ENCODE peak calls at places on chromosomes 7 and 10, in nine cellular contexts. E is colonic mucosa, K is astrocyte, C is tibial artery, R is fibroblast of the aortic adventitia, T is activated B cell treated with CpG ODN at 0.5 μM for 24 hours, U is foreskin fibroblast, A is WERI-Rb-1, N is AG09309. L is an unnamed sample.

GRCh38 chr7:3955751-3956696 is 655.0 kb downstream of the SDK1 start:
- DNase-seq in E (no peak), K (peak), C (no peak), R (no peak), T (no peak), U (peak), A (no peak), N (no peak), L (no peak)

GRCh38 chr7:104089622-104090021 is 100.2 kb upstream of the RELN start:
- DNase-seq in E (no peak), K (no peak), C (no peak), R (no peak), T (no peak), U (no peak), A (no peak), N (no peak), L (no peak)

GRCh38 chr7:116561697-116562483 is 37.1 kb downstream of the CAV1 start:
- DNase-seq in E (no peak), K (peak), C (peak), R (peak), T (no peak), U (no peak), A (no peak), N (no peak), L (no peak)

GRCh38 chr10:27356738-27357137 is 116.1 kb upstream of the ACBD5 start:
- DNase-seq in E (no peak), K (no peak), C (no peak), R (no peak), T (no peak), U (no peak), A (no peak), N (no peak), L (no peak)

GRCh38 chr10:110210663-110211454 is 3.5 kb downstream of the MXI1 start:
- DNase-seq in E (peak), K (peak), C (peak), R (peak), T (peak), U (peak), A (peak), N (peak), L (peak)

GRCh38 chr7:25167262-25167843 is 42.3 kb upstream of the CYCS start:
- DNase-seq in E (peak), K (no peak), C (no peak), R (peak), T (no peak), U (no peak), A (no peak), N (no peak), L (no peak)

GRCh38 chr7:360454-361100 is 70.6 kb downstream of the FOXL3 start:
- DNase-seq in E (no peak), K (no peak), C (no peak), R (no peak), T (no peak), U (no peak), A (no peak), N (no peak), L (no peak)

GRCh38 chr10:67764012-67764822 is 68.2 kb upstream of the CTNNA3 start:
- DNase-seq in E (peak), K (peak), C (peak), R (peak), T (peak), U (peak), A (peak), N (peak), L (peak)

GRCh38 chr10:35933491-35933890 is 291.4 kb upstream of the FZD8 start:
- DNase-seq in E (no peak), K (no peak), C (no peak), R (no peak), T (no peak), U (no peak), A (no peak), N (no peak), L (no peak)

GRCh38 chr10:58219875-58220274 is 47.8 kb downstream of the IPMK start:
- DNase-seq in E (no peak), K (peak), C (no peak), R (peak), T (no peak), U (no peak), A (no peak), N (no peak), L (no peak)

GRCh38 chr10:113058175-113058961 is 108.3 kb downstream of the TCF7L2 start:
- DNase-seq in E (peak), K (peak), C (no peak), R (peak), T (no peak), U (peak), A (peak), N (peak), L (peak)

GRCh38 chr7:80078159-80078731 is 56.4 kb upstream of the GNAI1 start:
- DNase-seq in E (no peak), K (peak), C (no peak), R (peak), T (no peak), U (peak), A (no peak), N (no peak), L (no peak)

GRCh38 chr10:57624066-57624465 is 643.6 kb downstream of the IPMK start:
- DNase-seq in E (no peak), K (no peak), C (no peak), R (no peak), T (no peak), U (no peak), A (no peak), N (no peak), L (no peak)

GRCh38 chr10:124730790-124731189 is 13.4 kb downstream of the FAM53B start:
- DNase-seq in E (no peak), K (no peak), C (no peak), R (no peak), T (no peak), U (no peak), A (no peak), N (no peak), L (no peak)

GRCh38 chr10:5317547-5318107 is 47.1 kb upstream of the UCN3 start:
- DNase-seq in E (no peak), K (peak), C (no peak), R (peak), T (no peak), U (no peak), A (no peak), N (peak), L (no peak)

GRCh38 chr10:19767876-19768275 is 48.4 kb upstream of the PLXDC2 start:
- DNase-seq in E (no peak), K (no peak), C (no peak), R (no peak), T (no peak), U (no peak), A (peak), N (no peak), L (no peak)

GRCh38 chr7:19665399-19666008 is 43.3 kb downstream of the POLR1F start:
- DNase-seq in E (no peak), K (peak), C (no peak), R (peak), T (no peak), U (peak), A (no peak), N (no peak), L (peak)

GRCh38 chr10:773562-774161 is 84.2 kb upstream of the DIP2C start:
- DNase-seq in E (no peak), K (no peak), C (no peak), R (no peak), T (no peak), U (no peak), A (no peak), N (no peak), L (no peak)

GRCh38 chr7:33054261-33054964 is 8.2 kb downstream of the NT5C3A start:
- DNase-seq in E (no peak), K (peak), C (no peak), R (no peak), T (no peak), U (no peak), A (no peak), N (no peak), L (no peak)

GRCh38 chr7:73435471-73436009 is 2.0 kb downstream of the FZD9 start:
- DNase-seq in E (no peak), K (no peak), C (no peak), R (no peak), T (no peak), U (no peak), A (no peak), N (no peak), L (no peak)

GRCh38 chr7:74027683-74028320 is at the start of gene ELN:
- DNase-seq in E (peak), K (peak), C (peak), R (peak), T (no peak), U (no peak), A (no peak), N (no peak), L (peak)

GRCh38 chr10:99484626-99485581 is 47.8 kb upstream of the NKX2-3 start:
- DNase-seq in E (no peak), K (no peak), C (no peak), R (no peak), T (no peak), U (no peak), A (peak), N (no peak), L (no peak)
- TF ChIP-seq CTCF in E (no peak), K (peak), C (no peak), R (no peak), T (no peak), U (no peak), A (peak), N (no peak), L (no peak)

GRCh38 chr7:36962367-36962766 is 238.1 kb upstream of the AOAH start:
- DNase-seq in E (no peak), K (peak), C (no peak), R (no peak), T (no peak), U (no peak), A (no peak), N (no peak), L (no peak)

GRCh38 chr7:36958094-36958718 is 233.9 kb upstream of the AOAH start:
- DNase-seq in E (no peak), K (peak), C (no peak), R (no peak), T (no peak), U (no peak), A (no peak), N (no peak), L (no peak)

GRCh38 chr7:36961691-36962090 is 237.4 kb upstream of the AOAH start:
- DNase-seq in E (no peak), K (no peak), C (no peak), R (no peak), T (no peak), U (no peak), A (no peak), N (no peak), L (no peak)

GRCh38 chr7:36961097-36961496 is 236.8 kb upstream of the AOAH start:
- DNase-seq in E (no peak), K (peak), C (no peak), R (no peak), T (no peak), U (no peak), A (no peak), N (no peak), L (no peak)

GRCh38 chr7:36960105-36960504 is 235.8 kb upstream of the AOAH start:
- DNase-seq in E (no peak), K (no peak), C (no peak), R (no peak), T (no peak), U (no peak), A (no peak), N (no peak), L (no peak)
- TF ChIP-seq CTCF in E (no peak), K (no peak), C (no peak), R (no peak), T (no peak), U (no peak), A (no peak), N (no peak), L (no peak)

GRCh38 chr10:88838766-88839165 is 12.9 kb downstream of the ANKRD22 start:
- DNase-seq in E (no peak), K (no peak), C (no peak), R (no peak), T (no peak), U (no peak), A (no peak), N (no peak), L (no peak)
- TF ChIP-seq CTCF in E (no peak), K (no peak), C (no peak), R (no peak), T (no peak), U (no peak), A (peak), N (no peak), L (no peak)

DNA sequence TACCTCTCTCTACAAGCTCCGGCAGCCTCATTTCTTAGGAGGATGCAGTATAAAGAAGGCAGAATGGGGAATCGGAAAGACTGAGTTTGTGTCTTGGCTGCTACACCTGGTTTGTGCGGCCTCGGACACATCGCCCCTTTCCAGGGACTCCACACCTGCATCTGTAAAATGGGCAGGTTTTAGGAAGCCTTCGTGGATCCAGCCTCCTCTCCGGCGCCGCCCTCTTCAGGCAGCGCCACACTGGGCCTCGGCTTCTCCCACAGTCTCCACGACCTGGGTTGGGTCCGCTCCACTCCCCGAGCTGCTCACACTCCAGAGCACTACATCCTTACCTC is 341 bp downstream of the GOT1 start:
- DNase-seq in E (no peak), K (no peak), C (no peak), R (no peak), T (no peak), U (no peak), A (no peak), N (no peak), L (peak)
- TF ChIP-seq CTCF in E (no peak), K (no peak), C (no peak), R (no peak), T (no peak), U (peak), A (no peak), N (no peak), L (no peak)

DNA sequence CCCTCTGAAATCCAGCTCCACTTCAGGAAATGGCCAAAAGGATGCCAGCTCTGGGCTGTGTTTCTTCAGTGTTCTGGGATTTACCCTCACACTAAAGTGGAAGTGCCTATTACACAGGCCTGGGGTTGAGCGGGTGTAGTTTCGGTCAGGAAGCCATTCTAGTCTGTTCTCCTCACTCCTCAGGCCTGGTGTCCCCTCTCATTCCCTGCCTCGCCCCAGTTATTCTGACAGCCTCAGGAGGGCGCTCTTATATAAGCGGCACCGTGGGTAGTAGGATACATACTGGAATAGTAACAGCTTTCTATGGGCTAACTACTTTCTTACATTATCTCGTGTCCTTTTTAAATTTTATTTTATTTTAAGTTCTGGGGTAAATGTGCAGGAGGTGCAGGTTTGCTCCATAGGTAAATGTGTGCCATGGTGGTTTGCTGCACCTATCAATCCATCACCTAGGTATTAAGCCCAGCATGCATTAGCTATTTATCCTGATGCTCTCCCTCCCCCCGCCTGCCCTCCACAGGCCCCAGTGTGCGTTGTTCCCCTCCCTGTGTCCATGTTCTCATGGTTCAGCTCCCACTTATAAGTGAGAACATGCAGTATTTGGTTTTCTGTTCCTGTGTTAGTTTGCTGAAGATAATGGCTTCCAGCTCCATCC is 12.2 kb upstream of the LGI1 start:
- DNase-seq in E (no peak), K (no peak), C (no peak), R (peak), T (no peak), U (peak), A (peak), N (no peak), L (no peak)
- TF ChIP-seq CTCF in E (no peak), K (peak), C (no peak), R (peak), T (no peak), U (peak), A (peak), N (peak), L (peak)

GRCh38 chr7:23544913-23545354 is 13.2 kb upstream of the TRA2A start:
- DNase-seq in E (no peak), K (peak), C (no peak), R (peak), T (no peak), U (peak), A (peak), N (no peak), L (no peak)
- TF ChIP-seq CTCF in E (peak), K (peak), C (no peak), R (peak), T (no peak), U (peak), A (peak), N (peak), L (peak)

GRCh38 chr10:22579826-22580225 is 134.6 kb downstream of the PIP4K2A start:
- DNase-seq in E (no peak), K (no peak), C (no peak), R (no peak), T (no peak), U (no peak), A (no peak), N (no peak), L (no peak)

GRCh38 chr10:22570234-22570633 is 144.1 kb downstream of the PIP4K2A start:
- DNase-seq in E (no peak), K (no peak), C (no peak), R (no peak), T (no peak), U (peak), A (no peak), N (no peak), L (no peak)

GRCh38 chr10:22570733-22571430 is 143.5 kb downstream of the PIP4K2A start:
- DNase-seq in E (no peak), K (no peak), C (no peak), R (no peak), T (no peak), U (no peak), A (no peak), N (no peak), L (no peak)

GRCh38 chr10:22568928-22569327 is 145.4 kb downstream of the PIP4K2A start:
- DNase-seq in E (no peak), K (no peak), C (no peak), R (no peak), T (no peak), U (no peak), A (no peak), N (no peak), L (no peak)

DNA sequence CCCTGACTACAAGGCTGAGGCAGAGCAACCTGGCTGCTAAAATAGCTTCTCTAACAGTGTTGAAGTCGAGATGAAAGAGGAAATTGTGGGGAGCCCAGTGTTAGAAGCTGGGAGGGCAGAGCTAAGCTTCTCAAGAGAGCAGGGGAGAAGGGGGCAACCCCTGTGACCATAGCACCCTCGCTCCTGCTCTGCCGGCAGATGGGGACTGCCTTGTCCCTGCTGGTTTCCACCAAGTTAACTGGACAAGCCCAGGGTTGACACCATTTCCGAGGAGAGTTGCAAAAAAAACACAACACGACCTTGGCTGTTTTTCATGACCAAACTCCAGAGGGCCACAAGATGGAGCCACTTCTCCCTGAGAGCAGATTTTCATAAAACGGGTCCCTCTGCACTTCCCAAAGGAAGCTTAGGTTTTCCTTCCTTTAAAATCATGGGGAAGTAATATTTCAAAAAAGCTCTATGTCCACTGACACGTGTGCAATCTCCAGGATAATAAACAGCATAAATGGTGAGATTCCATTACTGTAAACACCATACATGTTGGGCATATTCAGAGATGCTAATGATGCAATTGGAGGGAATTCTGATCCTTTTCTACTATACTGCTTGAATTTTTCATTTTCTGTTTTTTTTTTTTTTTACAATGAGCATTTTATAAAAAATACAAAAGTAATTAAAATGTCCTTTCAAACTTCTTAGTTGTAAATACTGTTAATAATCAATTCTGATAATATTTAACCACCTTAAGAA is 140.4 kb downstream of the PIP4K2A start:
- DNase-seq in E (no peak), K (no peak), C (no peak), R (peak), T (no peak), U (peak), A (no peak), N (no peak), L (no peak)
- TF ChIP-seq CTCF in E (peak), K (peak), C (peak), R (peak), T (no peak), U (peak), A (no peak), N (peak), L (peak)

L was measured in AG09319.